ENCODE peak calls at places on chromosomes 5 and 9, in four cellular contexts. L is colonic mucosa, F is ACHN, V is WTC11. H is an unnamed sample.

GRCh38 chr5:127076730-127077129 is 3.4 kb upstream of the C5orf63 start:
- DNase-seq in L (peak; percentile 30), F (peak; percentile 26), V (no peak), H (no peak)

GRCh38 chr5:11234501-11234911 is 473.5 kb upstream of the DAP start:
- DNase-seq in L (no peak), F (no peak), V (no peak), H (no peak)

GRCh38 chr9:108047264-108047663 is 557.7 kb upstream of the KLF4 start:
- DNase-seq in L (no peak), F (no peak), V (no peak), H (no peak)

GRCh38 chr9:4507731-4508130 is 17.5 kb downstream of the SLC1A1 start:
- DNase-seq in L (no peak), F (no peak), V (no peak), H (no peak)

GRCh38 chr5:132205385-132206125 is 22.1 kb downstream of the P4HA2 start:
- DNase-seq in L (peak; percentile 4), F (no peak), V (no peak), H (no peak)

GRCh38 chr5:115398726-115399125 is 102.3 kb upstream of the CCDC112 start:
- DNase-seq in L (no peak), F (no peak), V (no peak), H (no peak)

GRCh38 chr5:155728857-155729683 is 597.9 kb upstream of the SGCD start:
- DNase-seq in L (no peak), F (no peak), V (peak; percentile 54), H (peak; percentile 27)

GRCh38 chr9:33445941-33446506 is 1.4 kb downstream of the AQP3 start:
- DNase-seq in L (no peak), F (no peak), V (no peak), H (no peak)

GRCh38 chr5:10525124-10525495 is 38.8 kb upstream of the ANKRD33B start:
- DNase-seq in L (no peak), F (no peak), V (no peak), H (no peak)

GRCh38 chr9:80836013-80836412 is 853.3 kb downstream of the TLE1 start:
- DNase-seq in L (no peak), F (no peak), V (no peak), H (no peak)

GRCh38 chr5:79974896-79975295 is 16.2 kb downstream of the MTX3 start:
- DNase-seq in L (no peak), F (peak; percentile 46), V (no peak), H (peak; percentile 10)

GRCh38 chr9:109586993-109587392 is 88.9 kb upstream of the PTPN3 start:
- DNase-seq in L (no peak), F (no peak), V (no peak), H (no peak)

H was measured in A673.